ENCODE peak calls at places on chromosomes 16 and 17, in five cellular contexts. M, B, F, L and W are unnamed samples.

GRCh38 chr17:37200497-37200896 is 175.3 kb upstream of the C17orf78 start:
- DNase-seq in M (no peak), B (no peak), F (no peak), L (no peak), W (no peak)

GRCh38 chr16:65532846-65533245 is 411.0 kb upstream of the CDH11 start:
- DNase-seq in M (no peak), B (peak), F (no peak), L (no peak), W (no peak)

GRCh38 chr16:66588981-66589713 is 9.9 kb downstream of the CMTM2 start:
- DNase-seq in M (no peak), B (peak), F (peak), L (no peak), W (no peak)

GRCh38 chr16:10577305-10578202 is 2.8 kb downstream of the EMP2 start:
- DNase-seq in M (no peak), B (peak), F (peak), L (no peak), W (peak)

GRCh38 chr17:76805319-76805718 is 62.9 kb upstream of the MGAT5B start:
- DNase-seq in M (no peak), B (no peak), F (no peak), L (no peak), W (no peak)

GRCh38 chr16:78705694-78706093 is 606.2 kb downstream of the WWOX start:
- DNase-seq in M (no peak), B (no peak), F (no peak), L (no peak), W (no peak)

GRCh38 chr16:82633964-82634600 is 7.3 kb downstream of the CDH13 start:
- DNase-seq in M (no peak), B (no peak), F (no peak), L (no peak), W (peak)

GRCh38 chr16:24139282-24139681 is 116.9 kb upstream of the CACNG3 start:
- DNase-seq in M (no peak), B (no peak), F (no peak), L (no peak), W (no peak)

GRCh38 chr17:7893226-7893880 is 4.8 kb downstream of the CHD3 start:
- DNase-seq in M (no peak), B (no peak), F (no peak), L (no peak), W (no peak)

GRCh38 chr17:82127704-82128103 is 29.7 kb upstream of the FASN start:
- DNase-seq in M (no peak), B (no peak), F (no peak), L (no peak), W (no peak)

GRCh38 chr17:81738801-81739393 is 26.8 kb downstream of the SLC25A10 start:
- DNase-seq in M (no peak), B (no peak), F (no peak), L (no peak), W (no peak)

GRCh38 chr16:71352963-71353460 is 5.5 kb upstream of the CALB2 start:
- DNase-seq in M (no peak), B (no peak), F (no peak), L (no peak), W (no peak)

GRCh38 chr17:81553616-81554181 is 1.5 kb upstream of the FAAP100 start:
- DNase-seq in M (no peak), B (no peak), F (no peak), L (peak), W (no peak)

GRCh38 chr17:35238817-35239216 is 4.1 kb upstream of the SLFN5 start:
- DNase-seq in M (no peak), B (no peak), F (no peak), L (no peak), W (no peak)

GRCh38 chr16:27444015-27444414 is 42.0 kb downstream of the IL21R start:
- DNase-seq in M (no peak), B (no peak), F (no peak), L (no peak), W (no peak)

GRCh38 chr17:45451131-45451530 is 18.5 kb upstream of the ARHGAP27 start:
- DNase-seq in M (no peak), B (no peak), F (no peak), L (no peak), W (no peak)

GRCh38 chr17:70968302-70968701 is 799.0 kb downstream of the KCNJ2 start:
- DNase-seq in M (no peak), B (no peak), F (no peak), L (peak), W (no peak)

GRCh38 chr16:22183901-22184614 is 21.8 kb downstream of the SDR42E2 start:
- DNase-seq in M (no peak), B (no peak), F (no peak), L (no peak), W (no peak)

DNA sequence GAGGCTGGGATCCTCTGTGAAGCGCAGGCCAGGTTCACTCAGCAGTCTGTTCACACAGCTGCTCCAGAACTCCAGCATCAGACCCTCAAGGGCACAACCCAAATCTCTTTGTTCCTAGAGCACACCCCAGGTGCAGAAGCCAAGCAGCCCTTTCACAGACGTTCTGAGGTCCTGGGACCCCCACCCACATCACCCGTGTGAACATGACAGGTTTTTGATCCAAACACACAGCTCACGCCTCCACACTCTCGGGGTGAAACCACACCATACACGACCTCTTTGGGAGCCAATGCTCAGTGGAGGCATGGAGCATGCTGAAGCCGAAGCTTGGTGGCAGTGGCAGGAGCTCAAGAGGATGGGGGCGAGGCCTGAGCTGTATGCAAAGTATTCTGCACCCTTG is 97.4 kb downstream of the ZNF778 start:
- DNase-seq in M (no peak), B (no peak), F (no peak), L (no peak), W (no peak)
- H3K27ac ChIP-seq in M (peak), B (no peak), F (peak), L (no peak), W (no peak)

GRCh38 chr17:50079334-50080095 is 15.6 kb upstream of the PDK2 start:
- DNase-seq in M (no peak), B (peak), F (no peak), L (no peak), W (no peak)
- TF ChIP-seq CTCF in M (peak), B (peak), F (peak), L (peak), W (no peak)

DNA sequence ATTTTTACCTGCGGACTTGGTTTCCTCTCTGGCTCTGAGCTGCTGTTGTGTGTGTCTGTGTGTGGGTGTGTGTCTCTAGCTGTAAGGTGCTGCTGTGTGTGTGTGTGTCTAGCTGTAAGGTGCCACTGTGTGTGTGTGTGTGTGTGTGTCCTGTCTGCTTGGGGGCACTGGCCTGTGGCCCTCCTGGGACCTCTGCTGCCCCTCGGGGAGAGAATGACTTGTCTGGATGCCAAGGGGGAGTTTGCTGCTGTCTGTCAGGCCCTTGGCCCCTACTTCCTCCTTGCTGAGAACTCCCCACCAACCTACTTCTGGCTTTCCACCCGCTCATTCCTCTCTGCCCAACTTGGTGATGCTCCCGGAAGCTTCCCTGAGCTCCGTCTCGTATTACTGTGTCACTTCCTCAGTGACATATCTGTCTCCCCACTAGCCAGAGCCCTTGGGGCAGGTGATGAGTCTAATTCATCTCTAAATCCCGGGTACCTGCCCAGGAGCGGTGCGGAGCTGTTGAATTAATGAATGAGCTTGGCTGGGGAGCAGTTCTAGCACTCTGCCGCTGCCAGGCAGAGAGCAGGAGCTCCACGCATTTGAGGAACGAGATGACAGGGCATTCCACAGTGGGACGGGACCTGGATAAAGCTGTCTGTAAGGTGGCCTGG is 3.5 kb upstream of the LASP1NB start:
- DNase-seq in M (peak), B (no peak), F (no peak), L (no peak), W (no peak)
- H3K27ac ChIP-seq in M (peak), B (no peak), F (peak), L (no peak), W (peak)

GRCh38 chr17:42798383-42799380 is at the start of the genes CNTD1 and COA3:
- DNase-seq in M (peak), B (peak), F (peak), L (peak), W (peak)
- TF ChIP-seq CTCF in M (no peak), B (no peak), F (peak), L (no peak), W (no peak)

DNA sequence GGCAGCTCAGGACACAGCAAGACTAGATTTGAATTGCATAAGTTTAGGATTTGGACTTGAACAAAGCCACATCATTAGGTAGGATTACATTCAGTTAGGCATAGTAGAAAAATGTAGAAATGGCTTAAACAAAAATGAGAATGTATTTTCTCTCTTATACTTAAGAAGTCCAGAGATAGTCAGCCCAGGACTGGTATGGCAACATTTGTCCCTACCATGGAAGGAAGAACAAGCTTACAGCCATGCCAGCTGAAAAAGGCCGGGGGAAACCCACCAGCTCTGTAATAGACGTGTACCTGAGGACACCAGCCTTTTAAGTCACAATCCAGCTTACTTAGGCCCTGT is 11.2 kb upstream of the TMIGD1 start:
- DNase-seq in M (no peak), B (no peak), F (no peak), L (no peak), W (no peak)
- H3K27ac ChIP-seq in M (peak), B (no peak), F (peak), L (peak), W (peak)